ENCODE peak calls at places on chromosome 14, in six cellular contexts. Z, I, S, B, C and L are unnamed samples.

GRCh38 chr14:81311128-81311527 is 89.0 kb downstream of the STON2 start:
- DNase-seq in B (peak), C (no peak), I (no peak), S (no peak), Z (no peak), L (no peak)

GRCh38 chr14:58572092-58572853 is 65.5 kb upstream of the DACT1 start:
- DNase-seq in S (no peak), I (no peak), B (no peak), C (peak), Z (peak), L (peak)

GRCh38 chr14:77559381-77559780 is 57.1 kb downstream of the SPTLC2 start:
- DNase-seq in I (no peak), B (no peak), S (no peak), C (no peak), Z (no peak), L (no peak)

GRCh38 chr14:62158779-62159178 is 396.6 kb downstream of the SNAPC1 start:
- DNase-seq in I (no peak), B (no peak), C (no peak), Z (no peak), S (no peak), L (no peak)

GRCh38 chr14:78010688-78011087 is 159.5 kb upstream of the NRXN3 start:
- DNase-seq in S (no peak), Z (no peak), B (no peak), I (no peak), C (no peak), L (no peak)

GRCh38 chr14:57863471-57863870 is 2.4 kb downstream of the SLC35F4 start:
- DNase-seq in I (no peak), C (no peak), Z (no peak), S (no peak), B (no peak), L (no peak)

GRCh38 chr14:90368946-90369721 is 27.7 kb upstream of the CALM1 start:
- DNase-seq in I (no peak), C (peak), Z (peak), S (no peak), B (no peak), L (no peak)

GRCh38 chr14:36258241-36258640 is 62.2 kb downstream of the MBIP start:
- DNase-seq in B (no peak), S (no peak), C (no peak), I (no peak), Z (no peak), L (no peak)

GRCh38 chr14:34496679-34497513 is 34.9 kb upstream of the SPTSSA start:
- DNase-seq in C (peak), Z (peak), I (no peak), B (peak), S (peak), L (peak)

GRCh38 chr14:69780952-69781351 is 14.0 kb downstream of the SRSF5 start:
- DNase-seq in C (no peak), B (no peak), Z (no peak), I (no peak), S (no peak), L (no peak)

GRCh38 chr14:55585854-55586253 is 5.8 kb downstream of the KTN1 start:
- DNase-seq in B (no peak), S (no peak), Z (no peak), C (peak), I (no peak), L (no peak)

GRCh38 chr14:96105921-96106441 is 66.8 kb downstream of the C14orf132 start:
- DNase-seq in Z (no peak), B (peak), S (no peak), I (no peak), C (peak), L (no peak)

GRCh38 chr14:99943620-99944019 is 121.6 kb upstream of the EVL start:
- DNase-seq in C (no peak), I (no peak), S (no peak), B (no peak), Z (no peak), L (no peak)

GRCh38 chr14:64726585-64726890 is 22.3 kb downstream of the PLEKHG3 start:
- DNase-seq in B (no peak), Z (peak), C (no peak), I (no peak), S (peak), L (peak)

GRCh38 chr14:36747411-36748184 is 85.9 kb downstream of the PAX9 start:
- DNase-seq in Z (peak), I (peak), S (no peak), C (peak), B (no peak), L (no peak)

GRCh38 chr14:99270491-99271287 is 1.3 kb downstream of the BCL11B start:
- DNase-seq in S (no peak), C (no peak), Z (no peak), I (peak), B (no peak), L (no peak)

GRCh38 chr14:78319826-78320635 is 149.9 kb downstream of the NRXN3 start:
- DNase-seq in Z (no peak), I (no peak), C (no peak), B (no peak), S (no peak), L (no peak)

GRCh38 chr14:35340616-35341453 is 48.7 kb downstream of the PSMA6 start:
- DNase-seq in S (no peak), Z (no peak), B (no peak), I (no peak), C (no peak), L (no peak)

GRCh38 chr14:65208548-65208947 is 106.2 kb upstream of the MAX start:
- DNase-seq in S (no peak), C (no peak), I (no peak), Z (no peak), B (no peak), L (no peak)

GRCh38 chr14:66965831-66966230 is 223.4 kb upstream of the GARIN2 start:
- DNase-seq in C (peak), S (no peak), Z (no peak), I (no peak), B (no peak), L (no peak)

GRCh38 chr14:22837750-22838538 is 1.6 kb downstream of the MMP14 start:
- DNase-seq in I (no peak), B (no peak), C (peak), S (no peak), Z (no peak), L (no peak)

GRCh38 chr14:53368714-53369191 is 215.6 kb upstream of the DDHD1 start:
- DNase-seq in Z (peak), B (no peak), C (peak), S (no peak), I (no peak), L (no peak)

GRCh38 chr14:34999500-34999899 is 16.7 kb downstream of the SRP54 start:
- DNase-seq in I (no peak), Z (no peak), S (no peak), C (no peak), B (no peak), L (no peak)

GRCh38 chr14:22918519-22918808 is 485 bp downstream of the RBM23 start:
- DNase-seq in Z (no peak), C (no peak), S (no peak), I (no peak), B (no peak), L (no peak)

GRCh38 chr14:90720336-90720735 is 95.9 kb downstream of the TTC7B start:
- DNase-seq in S (no peak), B (peak), Z (peak), I (no peak), C (no peak), L (no peak)

GRCh38 chr14:34235635-34236300 is 226.3 kb downstream of the SPTSSA start:
- DNase-seq in Z (no peak), B (no peak), C (no peak), S (no peak), I (no peak), L (no peak)

GRCh38 chr14:102813691-102814090 is 36.4 kb downstream of the TRAF3 start:
- DNase-seq in C (no peak), S (no peak), I (no peak), B (no peak), Z (no peak), L (no peak)

GRCh38 chr14:61140271-61140670 is 140.9 kb downstream of the TMEM30B start:
- DNase-seq in C (no peak), I (no peak), Z (no peak), S (no peak), B (no peak), L (no peak)

GRCh38 chr14:76653875-76654572 is 107.2 kb upstream of the VASH1 start:
- DNase-seq in B (no peak), S (no peak), C (no peak), I (no peak), Z (no peak), L (no peak)

GRCh38 chr14:53613404-53614253 is 343.0 kb downstream of the BMP4 start:
- DNase-seq in B (no peak), C (no peak), S (peak), I (no peak), Z (peak), L (peak)

GRCh38 chr14:64960762-64961276 is 11.3 kb downstream of the RAB15 start:
- DNase-seq in Z (no peak), I (peak), S (no peak), B (no peak), C (no peak), L (no peak)